ENCODE peak calls at places on chromosomes 2 and 18, in ten cellular contexts. One of them, this sample, is unnamed. For H3K36me3, the result is how much of the 10 kb centered on the place peaks cover.

GRCh38 chr2:230877131-230877736 is 12.5 kb downstream of the ITM2C start:
- DNase-seq in stomach: no peak
- DNase-seq in adrenal gland: no peak
- DNase-seq in pancreas: no peak
- DNase-seq in IMR-90: no peak
- DNase-seq in left lung: no peak
- DNase-seq in heart right ventricle: no peak
- DNase-seq in CD8-positive, alpha-beta T cell: no peak
- DNase-seq in right lobe of liver: no peak
- DNase-seq in fibroblast of lung: no peak
- DNase-seq in this sample: no peak

GRCh38 chr2:118584380-118584779 is 263.1 kb downstream of the EN1 start:
- DNase-seq in pancreas: no peak
- DNase-seq in stomach: no peak
- DNase-seq in left lung: no peak
- DNase-seq in fibroblast of lung: no peak
- DNase-seq in right lobe of liver: no peak
- DNase-seq in IMR-90: no peak
- DNase-seq in CD8-positive, alpha-beta T cell: no peak
- DNase-seq in heart right ventricle: no peak
- DNase-seq in adrenal gland: no peak
- DNase-seq in this sample: no peak

GRCh38 chr18:46609048-46609447 is 48.0 kb downstream of the LOXHD1 start:
- DNase-seq in adrenal gland: no peak
- DNase-seq in pancreas: no peak
- DNase-seq in CD8-positive, alpha-beta T cell: no peak
- DNase-seq in IMR-90: no peak
- DNase-seq in left lung: no peak
- DNase-seq in stomach: no peak
- DNase-seq in fibroblast of lung: no peak
- DNase-seq in heart right ventricle: no peak
- DNase-seq in right lobe of liver: no peak
- DNase-seq in this sample: no peak

GRCh38 chr2:203786912-203787311 is 80.5 kb downstream of the CD28 start:
- DNase-seq in CD8-positive, alpha-beta T cell: no peak
- DNase-seq in adrenal gland: peak
- DNase-seq in heart right ventricle: no peak
- DNase-seq in fibroblast of lung: peak
- DNase-seq in IMR-90: peak
- DNase-seq in left lung: no peak
- DNase-seq in pancreas: no peak
- DNase-seq in stomach: no peak
- DNase-seq in right lobe of liver: no peak
- DNase-seq in this sample: no peak

GRCh38 chr2:48601349-48601748 is 16.3 kb upstream of the GTF2A1L start:
- DNase-seq in stomach: no peak
- DNase-seq in left lung: no peak
- DNase-seq in right lobe of liver: peak
- DNase-seq in IMR-90: peak
- DNase-seq in heart right ventricle: no peak
- DNase-seq in fibroblast of lung: peak
- DNase-seq in adrenal gland: peak
- DNase-seq in CD8-positive, alpha-beta T cell: no peak
- DNase-seq in pancreas: no peak
- DNase-seq in this sample: peak

GRCh38 chr2:60528366-60528765 is 25.1 kb downstream of the BCL11A start:
- DNase-seq in stomach: no peak
- DNase-seq in IMR-90: no peak
- DNase-seq in pancreas: no peak
- DNase-seq in fibroblast of lung: no peak
- DNase-seq in adrenal gland: no peak
- DNase-seq in heart right ventricle: no peak
- DNase-seq in left lung: peak
- DNase-seq in CD8-positive, alpha-beta T cell: no peak
- DNase-seq in right lobe of liver: no peak
- DNase-seq in this sample: no peak

GRCh38 chr2:137435176-137435575 is 529.1 kb upstream of the HNMT start:
- DNase-seq in stomach: no peak
- DNase-seq in heart right ventricle: no peak
- DNase-seq in left lung: no peak
- DNase-seq in pancreas: no peak
- DNase-seq in right lobe of liver: no peak
- DNase-seq in adrenal gland: no peak
- DNase-seq in IMR-90: no peak
- DNase-seq in CD8-positive, alpha-beta T cell: no peak
- DNase-seq in fibroblast of lung: peak
- DNase-seq in this sample: peak

GRCh38 chr2:120346667-120347358 is 877 bp downstream of the INHBB start:
- DNase-seq in fibroblast of lung: peak
- DNase-seq in heart right ventricle: no peak
- DNase-seq in CD8-positive, alpha-beta T cell: no peak
- DNase-seq in stomach: no peak
- DNase-seq in adrenal gland: no peak
- DNase-seq in right lobe of liver: peak
- DNase-seq in pancreas: no peak
- DNase-seq in left lung: peak
- DNase-seq in IMR-90: peak
- DNase-seq in this sample: peak

GRCh38 chr2:72082021-72082739 is 65.5 kb downstream of the CYP26B1 start:
- DNase-seq in adrenal gland: no peak
- DNase-seq in left lung: peak
- DNase-seq in heart right ventricle: no peak
- DNase-seq in fibroblast of lung: no peak
- DNase-seq in pancreas: no peak
- DNase-seq in IMR-90: no peak
- DNase-seq in CD8-positive, alpha-beta T cell: no peak
- DNase-seq in stomach: no peak
- DNase-seq in right lobe of liver: no peak
- DNase-seq in this sample: no peak

GRCh38 chr2:69781321-69782248 is 39.7 kb downstream of the ANXA4 start:
- DNase-seq in fibroblast of lung: no peak
- DNase-seq in pancreas: peak
- DNase-seq in stomach: peak
- DNase-seq in right lobe of liver: peak
- DNase-seq in IMR-90: no peak
- DNase-seq in left lung: no peak
- DNase-seq in adrenal gland: no peak
- DNase-seq in heart right ventricle: no peak
- DNase-seq in CD8-positive, alpha-beta T cell: no peak
- DNase-seq in this sample: no peak

GRCh38 chr2:217429981-217430500 is 570.2 kb upstream of the TNP1 start:
- DNase-seq in IMR-90: peak
- DNase-seq in CD8-positive, alpha-beta T cell: no peak
- DNase-seq in left lung: no peak
- DNase-seq in fibroblast of lung: peak
- DNase-seq in pancreas: no peak
- DNase-seq in adrenal gland: no peak
- DNase-seq in stomach: no peak
- DNase-seq in heart right ventricle: no peak
- DNase-seq in right lobe of liver: no peak
- DNase-seq in this sample: no peak

GRCh38 chr2:43455735-43456642 is 139.8 kb downstream of the THADA start:
- DNase-seq in stomach: no peak
- DNase-seq in pancreas: no peak
- DNase-seq in adrenal gland: peak
- DNase-seq in IMR-90: peak
- DNase-seq in right lobe of liver: no peak
- DNase-seq in left lung: no peak
- DNase-seq in fibroblast of lung: peak
- DNase-seq in CD8-positive, alpha-beta T cell: no peak
- DNase-seq in heart right ventricle: no peak
- DNase-seq in this sample: peak

GRCh38 chr2:236968101-236968886 is 117.4 kb upstream of the COPS8 start:
- DNase-seq in CD8-positive, alpha-beta T cell: peak
- DNase-seq in left lung: no peak
- DNase-seq in adrenal gland: peak
- DNase-seq in stomach: peak
- DNase-seq in fibroblast of lung: no peak
- DNase-seq in pancreas: no peak
- DNase-seq in IMR-90: no peak
- DNase-seq in right lobe of liver: peak
- DNase-seq in heart right ventricle: no peak
- DNase-seq in this sample: no peak

GRCh38 chr2:28277466-28277865 is 115.2 kb upstream of the FOSL2 start:
- DNase-seq in pancreas: no peak
- DNase-seq in left lung: no peak
- DNase-seq in right lobe of liver: no peak
- DNase-seq in adrenal gland: no peak
- DNase-seq in IMR-90: no peak
- DNase-seq in stomach: no peak
- DNase-seq in fibroblast of lung: no peak
- DNase-seq in CD8-positive, alpha-beta T cell: no peak
- DNase-seq in heart right ventricle: no peak
- DNase-seq in this sample: no peak

GRCh38 chr18:79942211-79942610 is 9.2 kb downstream of the SLC66A2 start:
- DNase-seq in heart right ventricle: no peak
- DNase-seq in adrenal gland: no peak
- DNase-seq in fibroblast of lung: no peak
- DNase-seq in IMR-90: no peak
- DNase-seq in stomach: peak
- DNase-seq in pancreas: no peak
- DNase-seq in CD8-positive, alpha-beta T cell: no peak
- DNase-seq in left lung: no peak
- DNase-seq in right lobe of liver: no peak
- DNase-seq in this sample: no peak

GRCh38 chr2:85215074-85216050 is 82.2 kb downstream of the TCF7L1 start:
- DNase-seq in right lobe of liver: no peak
- DNase-seq in left lung: no peak
- DNase-seq in pancreas: no peak
- DNase-seq in IMR-90: peak
- DNase-seq in heart right ventricle: no peak
- DNase-seq in CD8-positive, alpha-beta T cell: no peak
- DNase-seq in stomach: no peak
- DNase-seq in adrenal gland: no peak
- DNase-seq in fibroblast of lung: peak
- DNase-seq in this sample: peak

GRCh38 chr2:102392942-102393341 is 30.0 kb upstream of the IL18RAP start:
- DNase-seq in left lung: no peak
- DNase-seq in pancreas: no peak
- DNase-seq in stomach: no peak
- DNase-seq in heart right ventricle: no peak
- DNase-seq in adrenal gland: no peak
- DNase-seq in fibroblast of lung: peak
- DNase-seq in IMR-90: no peak
- DNase-seq in CD8-positive, alpha-beta T cell: no peak
- DNase-seq in right lobe of liver: no peak
- DNase-seq in this sample: no peak

GRCh38 chr2:7007488-7007845 is 90.3 kb downstream of the RNF144A start:
- DNase-seq in adrenal gland: no peak
- DNase-seq in right lobe of liver: no peak
- DNase-seq in IMR-90: no peak
- DNase-seq in CD8-positive, alpha-beta T cell: no peak
- DNase-seq in pancreas: no peak
- DNase-seq in fibroblast of lung: no peak
- DNase-seq in left lung: no peak
- DNase-seq in stomach: no peak
- DNase-seq in heart right ventricle: no peak
- DNase-seq in this sample: no peak

GRCh38 chr2:23707096-23707495 is 219.8 kb downstream of the ATAD2B start:
- DNase-seq in IMR-90: peak
- DNase-seq in CD8-positive, alpha-beta T cell: no peak
- DNase-seq in adrenal gland: peak
- DNase-seq in right lobe of liver: no peak
- DNase-seq in stomach: no peak
- DNase-seq in left lung: no peak
- DNase-seq in pancreas: no peak
- DNase-seq in heart right ventricle: no peak
- DNase-seq in fibroblast of lung: peak
- DNase-seq in this sample: no peak
- H3K27ac ChIP-seq in IMR-90: peak
- H3K27ac ChIP-seq in CD8-positive, alpha-beta T cell: no peak
- H3K27ac ChIP-seq in adrenal gland: peak
- H3K27ac ChIP-seq in right lobe of liver: no peak
- H3K27ac ChIP-seq in stomach: peak
- H3K27ac ChIP-seq in left lung: no peak
- H3K27ac ChIP-seq in pancreas: no peak
- H3K27ac ChIP-seq in heart right ventricle: no peak
- H3K27ac ChIP-seq in fibroblast of lung: no peak
- H3K27ac ChIP-seq in this sample: no peak

DNA sequence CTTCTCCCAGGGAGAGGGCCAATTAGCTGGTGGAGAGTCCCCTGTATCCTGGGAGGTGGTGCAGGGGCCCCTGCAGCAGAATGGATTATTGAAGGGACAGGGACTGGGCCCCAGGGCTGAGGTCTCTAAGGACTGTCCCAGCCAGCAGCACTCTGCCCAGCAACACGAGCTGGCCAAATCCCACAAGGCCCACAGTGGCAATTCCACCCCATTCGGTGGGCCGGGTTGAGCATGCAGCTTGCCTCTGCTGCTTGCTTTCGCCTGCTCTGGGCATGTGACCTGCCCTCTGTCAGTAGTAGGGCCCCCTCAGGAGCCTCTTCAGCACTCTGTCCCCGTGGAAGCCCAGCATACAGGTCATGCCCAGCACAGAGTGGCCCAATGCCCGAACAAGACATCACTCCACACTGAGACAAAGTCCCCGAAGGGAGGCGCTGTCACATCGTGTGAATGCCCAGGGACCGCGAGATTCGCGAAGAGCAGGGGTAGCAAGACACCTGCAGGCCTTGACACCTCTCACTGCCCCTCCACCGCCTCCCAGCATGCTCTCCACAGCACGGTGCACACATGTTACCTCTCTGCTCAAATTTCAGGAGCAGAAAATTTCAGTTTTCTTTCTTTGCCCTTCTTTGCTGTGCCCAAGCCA is 65.4 kb downstream of the CRACDL start:
- DNase-seq in stomach: no peak
- DNase-seq in pancreas: no peak
- DNase-seq in adrenal gland: no peak
- DNase-seq in heart right ventricle: no peak
- DNase-seq in left lung: no peak
- DNase-seq in CD8-positive, alpha-beta T cell: no peak
- DNase-seq in IMR-90: no peak
- DNase-seq in right lobe of liver: no peak
- DNase-seq in fibroblast of lung: no peak
- DNase-seq in this sample: no peak
- TF ChIP-seq CTCF in stomach: no peak
- TF ChIP-seq CTCF in pancreas: no peak
- TF ChIP-seq CTCF in adrenal gland: no peak
- TF ChIP-seq CTCF in heart right ventricle: no peak
- TF ChIP-seq CTCF in left lung: no peak
- TF ChIP-seq CTCF in CD8-positive, alpha-beta T cell: no peak
- TF ChIP-seq CTCF in IMR-90: no peak
- TF ChIP-seq CTCF in right lobe of liver: no peak
- TF ChIP-seq CTCF in fibroblast of lung: no peak
- TF ChIP-seq CTCF in this sample: no peak

GRCh38 chr2:241340621-241341163 is 15.4 kb upstream of the FARP2 start:
- DNase-seq in fibroblast of lung: no peak
- DNase-seq in right lobe of liver: no peak
- DNase-seq in pancreas: no peak
- DNase-seq in left lung: no peak
- DNase-seq in adrenal gland: no peak
- DNase-seq in IMR-90: no peak
- DNase-seq in CD8-positive, alpha-beta T cell: no peak
- DNase-seq in heart right ventricle: no peak
- DNase-seq in stomach: no peak
- DNase-seq in this sample: no peak
- H3K36me3 ChIP-seq in fibroblast of lung: under half
- H3K36me3 ChIP-seq in right lobe of liver: half or more
- H3K36me3 ChIP-seq in pancreas: under half
- H3K36me3 ChIP-seq in left lung: under half
- H3K36me3 ChIP-seq in adrenal gland: half or more
- H3K36me3 ChIP-seq in IMR-90: half or more
- H3K36me3 ChIP-seq in CD8-positive, alpha-beta T cell: under half
- H3K36me3 ChIP-seq in heart right ventricle: half or more
- H3K36me3 ChIP-seq in stomach: half or more
- H3K36me3 ChIP-seq in this sample: half or more

GRCh38 chr18:8656226-8656625 is 47.0 kb downstream of the RAB12 start:
- DNase-seq in heart right ventricle: no peak
- DNase-seq in CD8-positive, alpha-beta T cell: no peak
- DNase-seq in pancreas: no peak
- DNase-seq in left lung: no peak
- DNase-seq in right lobe of liver: no peak
- DNase-seq in fibroblast of lung: no peak
- DNase-seq in stomach: no peak
- DNase-seq in adrenal gland: no peak
- DNase-seq in IMR-90: no peak
- DNase-seq in this sample: no peak
- H3K27ac ChIP-seq in heart right ventricle: no peak
- H3K27ac ChIP-seq in CD8-positive, alpha-beta T cell: no peak
- H3K27ac ChIP-seq in pancreas: no peak
- H3K27ac ChIP-seq in left lung: no peak
- H3K27ac ChIP-seq in right lobe of liver: no peak
- H3K27ac ChIP-seq in fibroblast of lung: no peak
- H3K27ac ChIP-seq in stomach: no peak
- H3K27ac ChIP-seq in adrenal gland: no peak
- H3K27ac ChIP-seq in IMR-90: no peak
- H3K27ac ChIP-seq in this sample: no peak

This sample was measured in brain microvascular endothelial cell.